ENCODE peak calls at places on chromosomes 13 and 19, in seven cellular contexts. One of them, this sample, is unnamed.

GRCh38 chr13:50410921-50411712 is 395.9 kb downstream of the KCNRG start:
- DNase-seq in dermis blood vessel endothelial cell: peak; percentile 81
- DNase-seq in naive thymus-derived CD8-positive, alpha-beta T cell: no peak
- DNase-seq in AG09319: no peak
- DNase-seq in D341Med: no peak
- DNase-seq in retinal pigment epithelial cell: peak; percentile 76
- DNase-seq in thoracic aorta: peak; percentile 13
- DNase-seq in this sample: no peak

GRCh38 chr19:18745012-18745735 is 45.9 kb downstream of the COMP start:
- DNase-seq in retinal pigment epithelial cell: no peak
- DNase-seq in naive thymus-derived CD8-positive, alpha-beta T cell: no peak
- DNase-seq in thoracic aorta: no peak
- DNase-seq in dermis blood vessel endothelial cell: no peak
- DNase-seq in D341Med: no peak
- DNase-seq in AG09319: no peak
- DNase-seq in this sample: no peak

GRCh38 chr13:73914119-73914518 is 220.1 kb downstream of the KLF12 start:
- DNase-seq in D341Med: no peak
- DNase-seq in AG09319: no peak
- DNase-seq in retinal pigment epithelial cell: no peak
- DNase-seq in naive thymus-derived CD8-positive, alpha-beta T cell: no peak
- DNase-seq in dermis blood vessel endothelial cell: no peak
- DNase-seq in thoracic aorta: no peak
- DNase-seq in this sample: no peak

GRCh38 chr19:13881692-13882418 is 4.9 kb downstream of the NANOS3 start:
- DNase-seq in thoracic aorta: no peak
- DNase-seq in dermis blood vessel endothelial cell: no peak
- DNase-seq in retinal pigment epithelial cell: no peak
- DNase-seq in naive thymus-derived CD8-positive, alpha-beta T cell: no peak
- DNase-seq in D341Med: no peak
- DNase-seq in AG09319: no peak
- DNase-seq in this sample: no peak

GRCh38 chr13:38785490-38785889 is 98.6 kb downstream of the FREM2 start:
- DNase-seq in D341Med: no peak
- DNase-seq in naive thymus-derived CD8-positive, alpha-beta T cell: no peak
- DNase-seq in retinal pigment epithelial cell: no peak
- DNase-seq in thoracic aorta: no peak
- DNase-seq in AG09319: no peak
- DNase-seq in dermis blood vessel endothelial cell: no peak
- DNase-seq in this sample: no peak

GRCh38 chr19:7894612-7895309 is 6.5 kb downstream of the LRRC8E start:
- DNase-seq in D341Med: no peak
- DNase-seq in retinal pigment epithelial cell: no peak
- DNase-seq in naive thymus-derived CD8-positive, alpha-beta T cell: no peak
- DNase-seq in dermis blood vessel endothelial cell: no peak
- DNase-seq in AG09319: no peak
- DNase-seq in thoracic aorta: no peak
- DNase-seq in this sample: no peak

GRCh38 chr19:54470991-54471782 is 1.9 kb downstream of the CDC42EP5 start:
- DNase-seq in retinal pigment epithelial cell: no peak
- DNase-seq in D341Med: no peak
- DNase-seq in dermis blood vessel endothelial cell: peak; percentile 76
- DNase-seq in AG09319: no peak
- DNase-seq in naive thymus-derived CD8-positive, alpha-beta T cell: no peak
- DNase-seq in thoracic aorta: no peak
- DNase-seq in this sample: no peak

GRCh38 chr13:91127995-91128394 is 219.5 kb upstream of the MIR17HG start:
- DNase-seq in thoracic aorta: no peak
- DNase-seq in retinal pigment epithelial cell: no peak
- DNase-seq in D341Med: no peak
- DNase-seq in dermis blood vessel endothelial cell: no peak
- DNase-seq in naive thymus-derived CD8-positive, alpha-beta T cell: no peak
- DNase-seq in AG09319: no peak
- DNase-seq in this sample: no peak

GRCh38 chr19:5103061-5103701 is 134.3 kb downstream of the KDM4B start:
- DNase-seq in retinal pigment epithelial cell: no peak
- DNase-seq in D341Med: no peak
- DNase-seq in dermis blood vessel endothelial cell: peak; percentile 19
- DNase-seq in thoracic aorta: no peak
- DNase-seq in AG09319: no peak
- DNase-seq in naive thymus-derived CD8-positive, alpha-beta T cell: no peak
- DNase-seq in this sample: no peak

GRCh38 chr19:35021596-35021995 is 8.7 kb upstream of the SCN1B start:
- DNase-seq in AG09319: no peak
- DNase-seq in thoracic aorta: no peak
- DNase-seq in D341Med: no peak
- DNase-seq in retinal pigment epithelial cell: no peak
- DNase-seq in dermis blood vessel endothelial cell: no peak
- DNase-seq in naive thymus-derived CD8-positive, alpha-beta T cell: no peak
- DNase-seq in this sample: no peak

GRCh38 chr19:10420444-10421239 is at the start of gene PDE4A:
- DNase-seq in D341Med: peak; percentile 82
- DNase-seq in AG09319: no peak
- DNase-seq in thoracic aorta: no peak
- DNase-seq in retinal pigment epithelial cell: no peak
- DNase-seq in naive thymus-derived CD8-positive, alpha-beta T cell: peak; percentile 69
- DNase-seq in dermis blood vessel endothelial cell: peak; percentile 64
- DNase-seq in this sample: no peak

GRCh38 chr13:109974354-109974753 is 188.0 kb upstream of the IRS2 start:
- DNase-seq in naive thymus-derived CD8-positive, alpha-beta T cell: no peak
- DNase-seq in thoracic aorta: no peak
- DNase-seq in retinal pigment epithelial cell: no peak
- DNase-seq in dermis blood vessel endothelial cell: no peak
- DNase-seq in D341Med: no peak
- DNase-seq in AG09319: no peak
- DNase-seq in this sample: no peak

GRCh38 chr19:13788991-13789390 is 6.3 kb upstream of the ZSWIM4 start:
- DNase-seq in naive thymus-derived CD8-positive, alpha-beta T cell: no peak
- DNase-seq in retinal pigment epithelial cell: no peak
- DNase-seq in thoracic aorta: peak; percentile 47
- DNase-seq in AG09319: no peak
- DNase-seq in D341Med: no peak
- DNase-seq in dermis blood vessel endothelial cell: no peak
- DNase-seq in this sample: no peak

GRCh38 chr13:36337938-36338337 is 8.3 kb downstream of the SPART start:
- DNase-seq in AG09319: no peak
- DNase-seq in D341Med: no peak
- DNase-seq in retinal pigment epithelial cell: no peak
- DNase-seq in naive thymus-derived CD8-positive, alpha-beta T cell: no peak
- DNase-seq in dermis blood vessel endothelial cell: no peak
- DNase-seq in thoracic aorta: no peak
- DNase-seq in this sample: no peak

GRCh38 chr13:51770681-51771417 is 33.1 kb downstream of the DHRS12 start:
- DNase-seq in D341Med: no peak
- DNase-seq in dermis blood vessel endothelial cell: no peak
- DNase-seq in retinal pigment epithelial cell: no peak
- DNase-seq in thoracic aorta: no peak
- DNase-seq in naive thymus-derived CD8-positive, alpha-beta T cell: no peak
- DNase-seq in AG09319: no peak
- DNase-seq in this sample: no peak

GRCh38 chr19:51497666-51498065 is 3.9 kb downstream of the SIGLEC12 start:
- DNase-seq in AG09319: no peak
- DNase-seq in dermis blood vessel endothelial cell: no peak
- DNase-seq in thoracic aorta: no peak
- DNase-seq in naive thymus-derived CD8-positive, alpha-beta T cell: no peak
- DNase-seq in D341Med: no peak
- DNase-seq in retinal pigment epithelial cell: no peak
- DNase-seq in this sample: no peak

GRCh38 chr19:3660493-3661219 is 34.1 kb upstream of the CACTIN start:
- DNase-seq in thoracic aorta: no peak
- DNase-seq in dermis blood vessel endothelial cell: peak; percentile 63
- DNase-seq in naive thymus-derived CD8-positive, alpha-beta T cell: no peak
- DNase-seq in retinal pigment epithelial cell: no peak
- DNase-seq in AG09319: no peak
- DNase-seq in D341Med: no peak
- DNase-seq in this sample: no peak

GRCh38 chr13:92573467-92574057 is 653.0 kb upstream of the GPC6 start:
- DNase-seq in AG09319: no peak
- DNase-seq in retinal pigment epithelial cell: no peak
- DNase-seq in naive thymus-derived CD8-positive, alpha-beta T cell: no peak
- DNase-seq in D341Med: peak; percentile 33
- DNase-seq in dermis blood vessel endothelial cell: no peak
- DNase-seq in thoracic aorta: no peak
- DNase-seq in this sample: no peak

GRCh38 chr19:39154626-39155100 is 29.1 kb downstream of the PAK4 start:
- DNase-seq in dermis blood vessel endothelial cell: peak; percentile 24
- DNase-seq in naive thymus-derived CD8-positive, alpha-beta T cell: no peak
- DNase-seq in retinal pigment epithelial cell: no peak
- DNase-seq in AG09319: no peak
- DNase-seq in D341Med: no peak
- DNase-seq in thoracic aorta: no peak
- DNase-seq in this sample: no peak

GRCh38 chr13:48144413-48145035 is 49.6 kb upstream of the MED4 start:
- DNase-seq in retinal pigment epithelial cell: no peak
- DNase-seq in naive thymus-derived CD8-positive, alpha-beta T cell: peak; percentile 19
- DNase-seq in AG09319: no peak
- DNase-seq in D341Med: no peak
- DNase-seq in thoracic aorta: no peak
- DNase-seq in dermis blood vessel endothelial cell: peak; percentile 93
- DNase-seq in this sample: no peak

GRCh38 chr13:45269204-45269603 is 68.4 kb upstream of the KCTD4 start:
- DNase-seq in naive thymus-derived CD8-positive, alpha-beta T cell: no peak
- DNase-seq in D341Med: no peak
- DNase-seq in retinal pigment epithelial cell: no peak
- DNase-seq in thoracic aorta: no peak
- DNase-seq in dermis blood vessel endothelial cell: no peak
- DNase-seq in AG09319: no peak
- DNase-seq in this sample: no peak

GRCh38 chr19:17128403-17128802 is 52.8 kb downstream of the MYO9B start:
- DNase-seq in thoracic aorta: no peak
- DNase-seq in AG09319: no peak
- DNase-seq in dermis blood vessel endothelial cell: no peak
- DNase-seq in naive thymus-derived CD8-positive, alpha-beta T cell: no peak
- DNase-seq in D341Med: no peak
- DNase-seq in retinal pigment epithelial cell: no peak
- DNase-seq in this sample: no peak

GRCh38 chr13:33312150-33312908 is 26.8 kb upstream of the STARD13 start:
- DNase-seq in naive thymus-derived CD8-positive, alpha-beta T cell: no peak
- DNase-seq in AG09319: no peak
- DNase-seq in D341Med: no peak
- DNase-seq in dermis blood vessel endothelial cell: peak; percentile 50
- DNase-seq in retinal pigment epithelial cell: no peak
- DNase-seq in thoracic aorta: no peak
- DNase-seq in this sample: no peak

GRCh38 chr19:30062331-30063183 is 120.5 kb downstream of the URI1 start:
- DNase-seq in D341Med: peak; percentile 39
- DNase-seq in dermis blood vessel endothelial cell: no peak
- DNase-seq in thoracic aorta: no peak
- DNase-seq in AG09319: no peak
- DNase-seq in naive thymus-derived CD8-positive, alpha-beta T cell: no peak
- DNase-seq in retinal pigment epithelial cell: no peak
- DNase-seq in this sample: no peak

GRCh38 chr13:86758116-86758515 is 913.1 kb upstream of the SLITRK5 start:
- DNase-seq in retinal pigment epithelial cell: no peak
- DNase-seq in dermis blood vessel endothelial cell: no peak
- DNase-seq in naive thymus-derived CD8-positive, alpha-beta T cell: no peak
- DNase-seq in AG09319: no peak
- DNase-seq in D341Med: no peak
- DNase-seq in thoracic aorta: no peak
- DNase-seq in this sample: no peak

GRCh38 chr13:37869756-37870488 is at the start of gene TRPC4:
- DNase-seq in thoracic aorta: no peak
- DNase-seq in AG09319: peak; percentile 20
- DNase-seq in retinal pigment epithelial cell: peak; percentile 80
- DNase-seq in dermis blood vessel endothelial cell: no peak
- DNase-seq in D341Med: peak; percentile 53
- DNase-seq in naive thymus-derived CD8-positive, alpha-beta T cell: no peak
- DNase-seq in this sample: no peak

GRCh38 chr19:45404557-45405434 is at the start of gene PPP1R13L:
- DNase-seq in AG09319: no peak
- DNase-seq in retinal pigment epithelial cell: peak; percentile 44
- DNase-seq in thoracic aorta: peak; percentile 36
- DNase-seq in D341Med: peak; percentile 87
- DNase-seq in dermis blood vessel endothelial cell: peak; percentile 94
- DNase-seq in naive thymus-derived CD8-positive, alpha-beta T cell: no peak
- DNase-seq in this sample: peak; percentile 50

GRCh38 chr13:65292488-65292901 is 1937.6 kb downstream of the PCDH9 start:
- DNase-seq in retinal pigment epithelial cell: no peak
- DNase-seq in thoracic aorta: no peak
- DNase-seq in dermis blood vessel endothelial cell: no peak
- DNase-seq in D341Med: no peak
- DNase-seq in naive thymus-derived CD8-positive, alpha-beta T cell: no peak
- DNase-seq in AG09319: no peak
- DNase-seq in this sample: no peak

GRCh38 chr19:41887711-41888382 is 4.9 kb downstream of the ARHGEF1 start:
- DNase-seq in naive thymus-derived CD8-positive, alpha-beta T cell: peak; percentile 84
- DNase-seq in AG09319: no peak
- DNase-seq in thoracic aorta: no peak
- DNase-seq in dermis blood vessel endothelial cell: no peak
- DNase-seq in retinal pigment epithelial cell: no peak
- DNase-seq in D341Med: no peak
- DNase-seq in this sample: no peak

GRCh38 chr13:113647351-113648217 is 10.4 kb downstream of the ATP4B start:
- DNase-seq in AG09319: no peak
- DNase-seq in naive thymus-derived CD8-positive, alpha-beta T cell: no peak
- DNase-seq in retinal pigment epithelial cell: peak; percentile 44
- DNase-seq in D341Med: peak; percentile 74
- DNase-seq in dermis blood vessel endothelial cell: peak; percentile 63
- DNase-seq in thoracic aorta: peak; percentile 60
- DNase-seq in this sample: peak; percentile 81

GRCh38 chr13:111130111-111130508 is 15.0 kb downstream of the ARHGEF7 start:
- DNase-seq in dermis blood vessel endothelial cell: no peak
- DNase-seq in D341Med: no peak
- DNase-seq in retinal pigment epithelial cell: no peak
- DNase-seq in thoracic aorta: no peak
- DNase-seq in naive thymus-derived CD8-positive, alpha-beta T cell: no peak
- DNase-seq in AG09319: no peak
- DNase-seq in this sample: no peak

GRCh38 chr19:29495091-29495490 is 30.7 kb upstream of the VSTM2B start:
- DNase-seq in D341Med: no peak
- DNase-seq in AG09319: no peak
- DNase-seq in naive thymus-derived CD8-positive, alpha-beta T cell: no peak
- DNase-seq in dermis blood vessel endothelial cell: no peak
- DNase-seq in retinal pigment epithelial cell: no peak
- DNase-seq in thoracic aorta: no peak
- DNase-seq in this sample: no peak

GRCh38 chr19:1470864-1471513 is 8.0 kb downstream of the C19orf25 start:
- DNase-seq in AG09319: no peak
- DNase-seq in naive thymus-derived CD8-positive, alpha-beta T cell: no peak
- DNase-seq in D341Med: peak; percentile 64
- DNase-seq in thoracic aorta: no peak
- DNase-seq in dermis blood vessel endothelial cell: no peak
- DNase-seq in retinal pigment epithelial cell: no peak
- DNase-seq in this sample: no peak

GRCh38 chr13:113749956-113750355 is 9.1 kb upstream of the TMEM255B start:
- DNase-seq in dermis blood vessel endothelial cell: no peak
- DNase-seq in naive thymus-derived CD8-positive, alpha-beta T cell: no peak
- DNase-seq in AG09319: no peak
- DNase-seq in thoracic aorta: no peak
- DNase-seq in retinal pigment epithelial cell: no peak
- DNase-seq in D341Med: no peak
- DNase-seq in this sample: no peak

GRCh38 chr13:112217431-112217830 is 150.5 kb downstream of the SOX1 start:
- DNase-seq in AG09319: no peak
- DNase-seq in thoracic aorta: no peak
- DNase-seq in naive thymus-derived CD8-positive, alpha-beta T cell: no peak
- DNase-seq in D341Med: no peak
- DNase-seq in dermis blood vessel endothelial cell: no peak
- DNase-seq in retinal pigment epithelial cell: no peak
- DNase-seq in this sample: no peak

GRCh38 chr13:40401911-40402776 is 264.3 kb downstream of the FOXO1 start:
- DNase-seq in AG09319: peak; percentile 89
- DNase-seq in thoracic aorta: peak; percentile 93
- DNase-seq in naive thymus-derived CD8-positive, alpha-beta T cell: no peak
- DNase-seq in dermis blood vessel endothelial cell: peak; percentile 97
- DNase-seq in D341Med: no peak
- DNase-seq in retinal pigment epithelial cell: peak; percentile 80
- DNase-seq in this sample: no peak

GRCh38 chr13:52599853-52600603 is 42.2 kb upstream of the HNRNPA1L2 start:
- DNase-seq in AG09319: no peak
- DNase-seq in D341Med: peak; percentile 44
- DNase-seq in retinal pigment epithelial cell: no peak
- DNase-seq in thoracic aorta: no peak
- DNase-seq in naive thymus-derived CD8-positive, alpha-beta T cell: no peak
- DNase-seq in dermis blood vessel endothelial cell: peak; percentile 50
- DNase-seq in this sample: peak; percentile 47

GRCh38 chr13:46126552-46127171 is 21.8 kb upstream of the CPB2 start:
- DNase-seq in retinal pigment epithelial cell: no peak
- DNase-seq in D341Med: peak; percentile 76
- DNase-seq in AG09319: peak; percentile 23
- DNase-seq in dermis blood vessel endothelial cell: peak; percentile 89
- DNase-seq in naive thymus-derived CD8-positive, alpha-beta T cell: peak; percentile 74
- DNase-seq in thoracic aorta: no peak
- DNase-seq in this sample: no peak

This sample was measured in NCI-H1417 treated with DMSO at 0.1 percent for 48 hours.